ENCODE peak calls at places on chromosomes 13 and 19, in ten cellular contexts. U is CD14-positive monocyte; T is stimulated activated CD4-positive, alpha-beta T cell treated with anti-CD3 and anti-CD28 coated beads, Interleukin-12 subunit alpha, Interleukin-12 subunit beta, amount 100 ng/mL, for 24 hours; S is OCI-M1; N is left cardiac atrium; K is AG04450; B is NT2/D1; Y is ELR; Z is H9; C is HEK293T. I is an unnamed sample.

GRCh38 chr19:30638889-30639288 is 266.7 kb downstream of the ZNF536 start:
- DNase-seq in S (no peak), Y (no peak), N (no peak), K (no peak), B (no peak), Z (no peak), C (no peak), T (no peak), U (no peak), I (no peak)

GRCh38 chr13:78040431-78040830 is 121.8 kb upstream of the EDNRB start:
- DNase-seq in U (no peak), K (no peak), S (no peak), N (no peak), Z (no peak), C (no peak), Y (no peak), B (no peak), T (no peak), I (no peak)

GRCh38 chr19:46226438-46226973 is 3.0 kb upstream of the IGFL1 start:
- DNase-seq in S (no peak), Y (no peak), Z (no peak), K (no peak), N (no peak), U (no peak), B (no peak), T (no peak), C (no peak), I (no peak)

GRCh38 chr13:99380921-99381645 is 73.9 kb upstream of the GPR183 start:
- DNase-seq in C (no peak), K (no peak), Z (no peak), B (no peak), Y (no peak), S (no peak), T (peak), N (no peak), U (no peak), I (peak)

GRCh38 chr13:110387451-110388140 is 80.5 kb downstream of the COL4A2 start:
- DNase-seq in B (no peak), S (no peak), Y (peak), Z (peak), T (peak), K (no peak), N (peak), C (no peak), U (no peak), I (peak)

GRCh38 chr13:50594276-50594970 is 249.1 kb downstream of the DLEU7 start:
- DNase-seq in B (no peak), C (no peak), N (no peak), U (no peak), Z (peak), T (peak), S (peak), Y (no peak), K (no peak), I (peak)

GRCh38 chr13:42405665-42406390 is 133.9 kb downstream of the AKAP11 start:
- DNase-seq in T (peak), C (no peak), Y (peak), N (no peak), Z (no peak), U (no peak), S (no peak), K (no peak), B (no peak), I (peak)

GRCh38 chr19:453606-454005 is 7.2 kb downstream of the SHC2 start:
- DNase-seq in C (no peak), T (no peak), U (no peak), B (no peak), Z (no peak), Y (no peak), N (no peak), S (no peak), K (no peak), I (no peak)

GRCh38 chr13:114061746-114062145 is 70.7 kb downstream of the RASA3 start:
- DNase-seq in C (no peak), K (no peak), B (no peak), Z (no peak), Y (no peak), T (no peak), N (no peak), U (no peak), S (no peak), I (no peak)

GRCh38 chr19:4388171-4389063 is 11.9 kb downstream of the SH3GL1 start:
- DNase-seq in Z (no peak), C (no peak), K (no peak), N (peak), T (no peak), U (no peak), S (no peak), B (no peak), Y (no peak), I (no peak)

GRCh38 chr19:20423381-20424207 is 142.0 kb downstream of the ZNF737 start:
- DNase-seq in Z (peak), Y (peak), B (no peak), S (peak), K (no peak), T (peak), U (peak), C (no peak), N (peak), I (peak)

GRCh38 chr13:36131215-36131930 is at the start of gene DCLK1:
- DNase-seq in B (peak), T (no peak), U (no peak), Y (peak), C (peak), Z (peak), S (no peak), N (peak), K (no peak), I (no peak)

GRCh38 chr13:110183925-110184324 is 123.0 kb downstream of the COL4A1 start:
- DNase-seq in K (no peak), S (no peak), Z (no peak), N (no peak), Y (no peak), B (no peak), C (no peak), T (no peak), U (no peak), I (no peak)

GRCh38 chr19:54533476-54533875 is 30.8 kb downstream of the LAIR2 start:
- DNase-seq in Y (no peak), B (no peak), C (no peak), N (no peak), S (no peak), U (no peak), Z (no peak), K (no peak), T (no peak), I (no peak)

GRCh38 chr13:101025519-101025918 is 350.9 kb upstream of the TMTC4 start:
- DNase-seq in Y (no peak), Z (no peak), U (no peak), T (no peak), B (no peak), K (no peak), S (no peak), C (no peak), N (no peak), I (no peak)

GRCh38 chr13:40640845-40641458 is 25.5 kb downstream of the FOXO1 start:
- DNase-seq in N (no peak), T (no peak), B (no peak), Z (no peak), U (no peak), C (no peak), Y (no peak), S (no peak), K (no peak), I (no peak)

GRCh38 chr13:94345374-94346195 is 133.9 kb downstream of the DCT start:
- DNase-seq in U (no peak), S (peak), Z (no peak), B (no peak), C (no peak), N (no peak), Y (peak), T (no peak), K (no peak), I (no peak)

GRCh38 chr13:30862707-30863106 is 43.4 kb upstream of the MEDAG start:
- DNase-seq in N (peak), K (no peak), U (no peak), Z (no peak), C (no peak), Y (no peak), B (no peak), S (no peak), T (no peak), I (no peak)

GRCh38 chr19:55210120-55210493 is 806 bp upstream of the PTPRH start:
- DNase-seq in Y (peak), B (no peak), N (no peak), C (no peak), K (peak), U (no peak), S (peak), Z (no peak), T (no peak), I (no peak)